ENCODE peak calls at places on chromosomes 11 and 22, in eight cellular contexts. N is prostate gland, K is astrocyte of the cerebellum, H is stomach, R is heart right ventricle, Z is fibroblast of mammary gland, W is esophagus muscularis mucosa, B is ascending aorta. X is an unnamed sample.
A peak's percentile ranks its signal among the peaks of the same experiment; 100 is the strongest.

GRCh38 chr11:22510741-22511140 is 114.9 kb downstream of the FANCF start:
- DNase-seq in N (no peak), Z (peak; percentile 80), R (no peak), K (peak; percentile 23), B (no peak), H (no peak), W (no peak), X (no peak)

GRCh38 chr22:26712158-26712557 is 54.8 kb downstream of the MIAT start:
- DNase-seq in N (no peak), R (no peak), W (no peak), H (no peak), K (no peak), B (no peak), Z (no peak), X (no peak)

GRCh38 chr11:727859-728748 is 19.2 kb upstream of the TALDO1 start:
- DNase-seq in B (peak; percentile 83), Z (peak; percentile 97), W (no peak), N (peak; percentile 80), K (peak; percentile 66), R (peak; percentile 81), H (peak; percentile 91), X (peak; percentile 86)

GRCh38 chr11:128492903-128493569 is 94.3 kb downstream of the ETS1 start:
- DNase-seq in W (no peak), Z (no peak), H (no peak), K (no peak), N (no peak), B (no peak), R (no peak), X (no peak)

GRCh38 chr11:75261474-75261847 is 20.9 kb downstream of the TPBGL start:
- DNase-seq in Z (no peak), R (no peak), K (no peak), H (no peak), N (no peak), W (no peak), B (peak; percentile 5), X (no peak)

GRCh38 chr22:34001701-34002466 is 81.6 kb upstream of the LARGE1 start:
- DNase-seq in Z (no peak), R (no peak), N (no peak), B (no peak), W (no peak), H (no peak), K (no peak), X (no peak)

GRCh38 chr11:45926001-45926401 is 3.5 kb downstream of the LARGE2 start:
- DNase-seq in K (no peak), B (no peak), R (no peak), H (no peak), Z (no peak), N (no peak), W (no peak), X (no peak)

GRCh38 chr22:30226192-30226832 is 20.2 kb downstream of the LIF start:
- DNase-seq in H (no peak), N (no peak), W (no peak), Z (no peak), R (no peak), B (no peak), K (no peak), X (no peak)

GRCh38 chr11:36492724-36493304 is 17.3 kb downstream of the TRAF6 start:
- DNase-seq in R (no peak), Z (peak; percentile 64), N (no peak), W (no peak), H (no peak), B (no peak), K (no peak), X (peak; percentile 25)

GRCh38 chr22:48936391-48936790 is 891.3 kb downstream of the BRD1 start:
- DNase-seq in H (peak; percentile 5), R (no peak), K (no peak), W (no peak), N (no peak), Z (no peak), B (no peak), X (no peak)

GRCh38 chr11:61111786-61112517 is 9.7 kb downstream of the CD5 start:
- DNase-seq in R (no peak), H (no peak), W (no peak), B (no peak), Z (no peak), K (no peak), N (no peak), X (no peak)

GRCh38 chr22:28418063-28418462 is 261.6 kb downstream of the TTC28 start:
- DNase-seq in N (no peak), Z (no peak), B (no peak), R (no peak), H (no peak), W (no peak), K (no peak), X (no peak)

GRCh38 chr11:46903846-46904245 is 14.5 kb downstream of the LRP4 start:
- DNase-seq in H (no peak), K (no peak), R (peak; percentile 57), Z (no peak), W (no peak), B (no peak), N (no peak), X (no peak)

GRCh38 chr11:3880724-3881123 is 25.3 kb downstream of the STIM1 start:
- DNase-seq in H (no peak), W (no peak), N (no peak), K (no peak), B (no peak), R (no peak), Z (peak; percentile 70), X (no peak)

GRCh38 chr11:3885855-3886254 is 30.4 kb downstream of the STIM1 start:
- DNase-seq in W (no peak), R (no peak), B (no peak), Z (no peak), K (no peak), H (no peak), N (no peak), X (no peak)

GRCh38 chr11:3879216-3879966 is 23.9 kb downstream of the STIM1 start:
- DNase-seq in R (no peak), N (no peak), H (no peak), K (no peak), W (no peak), B (no peak), Z (no peak), X (no peak)

GRCh38 chr11:3879967-3880542 is 24.6 kb downstream of the STIM1 start:
- DNase-seq in K (no peak), B (no peak), N (no peak), R (no peak), W (no peak), Z (no peak), H (peak; percentile 51), X (no peak)

DNA sequence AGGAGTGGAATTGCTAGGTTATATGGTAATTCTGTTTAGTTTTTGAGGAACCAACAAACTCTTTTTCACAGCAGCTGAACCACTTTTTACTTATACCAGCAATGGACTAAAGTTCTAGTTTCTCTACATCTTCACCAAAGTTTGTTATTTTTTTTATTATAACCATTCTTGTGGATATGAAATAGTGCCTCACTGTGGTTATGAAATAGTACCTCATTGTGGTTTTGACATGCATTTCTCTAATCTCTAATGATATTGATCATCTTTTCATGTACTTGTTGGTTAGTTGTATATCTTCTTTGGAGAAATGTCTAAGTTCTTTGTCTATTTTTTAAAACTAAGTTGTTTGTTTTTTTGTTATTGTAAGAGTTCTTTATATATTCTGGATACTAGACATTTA is 27.2 kb downstream of the STIM1 start:
- DNase-seq in H (no peak), Z (no peak), B (no peak), K (no peak), R (no peak), W (no peak), N (no peak), X (no peak)
- TF ChIP-seq CTCF in H (no peak), Z (no peak), B (no peak), K (no peak), R (no peak), W (no peak), N (no peak), X (no peak)

GRCh38 chr22:50189849-50190181 is 4.1 kb downstream of the TRABD start:
- DNase-seq in B (no peak), H (no peak), N (no peak), K (no peak), W (no peak), R (peak; percentile 21), Z (peak; percentile 25), X (no peak)

GRCh38 chr22:50192056-50192824 is 6.5 kb downstream of the TRABD start:
- DNase-seq in H (peak; percentile 39), B (no peak), K (no peak), R (no peak), N (peak; percentile 66), Z (peak; percentile 33), W (no peak), X (no peak)

GRCh38 chr22:50191041-50191740 is 5.5 kb downstream of the TRABD start:
- DNase-seq in K (no peak), B (no peak), W (no peak), N (no peak), Z (no peak), H (peak; percentile 61), R (peak; percentile 33), X (no peak)

GRCh38 chr22:50189184-50189848 is 3.6 kb downstream of the TRABD start:
- DNase-seq in B (no peak), N (no peak), Z (no peak), K (no peak), W (no peak), R (peak; percentile 50), H (peak; percentile 68), X (no peak)

GRCh38 chr22:50190182-50190951 is 4.7 kb downstream of the TRABD start:
- DNase-seq in B (peak; percentile 62), Z (peak; percentile 52), N (peak; percentile 68), H (peak; percentile 88), K (no peak), R (peak; percentile 85), W (peak; percentile 93), X (no peak)
- TF ChIP-seq CTCF in B (no peak), Z (no peak), N (peak; percentile 61), H (peak; percentile 23), K (peak; percentile 43), R (no peak), W (peak; percentile 42), X (no peak)

GRCh38 chr11:82750643-82751139 is 17.0 kb upstream of the FAM181B start:
- DNase-seq in N (no peak), B (no peak), H (no peak), R (no peak), W (no peak), K (no peak), Z (no peak), X (peak; percentile 11)
- TF ChIP-seq CTCF in N (no peak), B (no peak), H (no peak), R (no peak), W (no peak), K (no peak), Z (no peak), X (no peak)

DNA sequence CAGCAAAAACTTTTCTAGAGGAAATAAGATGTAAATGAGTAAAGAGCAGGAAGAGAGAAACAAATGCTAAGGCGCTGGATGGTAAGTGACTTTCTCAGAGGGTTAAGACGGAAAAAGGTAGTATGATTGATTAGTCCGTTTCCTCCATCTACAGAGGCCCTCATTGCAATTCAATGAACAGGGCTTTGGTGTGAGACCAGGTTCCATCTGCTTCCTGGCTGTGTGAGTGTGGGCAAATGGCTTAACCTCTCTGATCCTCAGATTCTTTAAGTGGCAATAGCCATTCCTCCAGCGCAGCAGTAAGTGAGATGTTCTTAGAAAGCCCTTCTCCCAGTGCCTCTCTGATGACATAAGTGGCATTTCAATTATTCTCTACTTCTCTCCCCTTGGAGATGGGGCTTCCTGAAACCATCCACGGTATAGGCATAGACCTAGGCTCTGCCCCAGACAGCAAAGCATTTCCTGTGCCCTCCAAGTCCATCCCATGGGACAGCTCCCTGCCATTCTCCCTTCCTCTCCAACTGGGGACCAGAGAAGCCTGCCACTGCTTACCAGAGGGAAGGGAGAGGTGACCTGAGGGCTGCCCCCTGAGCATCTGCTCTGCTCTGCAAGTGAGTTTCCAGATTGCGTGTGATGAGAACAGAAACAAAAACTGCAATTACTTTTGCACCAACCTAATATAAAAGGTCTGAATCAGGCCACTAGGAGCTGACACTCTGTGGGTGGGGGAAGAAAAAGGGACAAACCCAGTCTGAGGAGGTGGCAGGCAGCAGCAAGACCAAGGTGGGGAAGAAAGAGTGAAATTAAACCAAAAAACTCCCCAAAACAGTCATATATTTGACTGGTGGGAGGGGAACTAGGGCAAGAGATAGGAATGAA is 12.7 kb upstream of the CD44 start:
- DNase-seq in B (no peak), W (no peak), Z (no peak), K (no peak), H (no peak), N (no peak), R (no peak), X (no peak)
- TF ChIP-seq CTCF in B (no peak), W (no peak), Z (no peak), K (no peak), H (no peak), N (no peak), R (no peak), X (no peak)

X was measured in endothelial cell.